ENCODE peak calls at places on chromosomes 1 and 21, in eight cellular contexts. P is fibroblast of lung; Y is aorta; U is uterus; L is CD8-positive, alpha-beta T cell; J is small intestine; A is left ventricle myocardium inferior; I is OCI-LY7. Z is an unnamed sample. For H3K4me1 and H3K9me3, the result is how much of the 10 kb centered on the place peaks cover.

GRCh38 chr1:167071286-167071685 is 18.9 kb downstream of the GPA33 start:
- DNase-seq in P (no peak), Y (no peak), U (no peak), L (no peak), J (no peak), A (no peak), I (no peak), Z (no peak)

GRCh38 chr1:233242827-233243483 is 52.6 kb downstream of the PCNX2 start:
- DNase-seq in P (no peak), Y (no peak), U (no peak), L (no peak), J (peak), A (no peak), I (no peak), Z (no peak)

GRCh38 chr1:106876384-106876783 is 180.1 kb upstream of the PRMT6 start:
- DNase-seq in P (peak), Y (no peak), U (no peak), L (no peak), J (no peak), A (no peak), I (peak), Z (no peak)

GRCh38 chr1:235892734-235893413 is 26.2 kb upstream of the LYST start:
- DNase-seq in P (no peak), Y (no peak), U (no peak), L (no peak), J (peak), A (no peak), I (no peak), Z (no peak)

GRCh38 chr1:39524171-39524570 is 32.7 kb downstream of the BMP8A start:
- DNase-seq in P (no peak), Y (peak), U (no peak), L (no peak), J (no peak), A (no peak), I (peak), Z (no peak)

GRCh38 chr1:97999320-97999719 is 78.5 kb upstream of the DPYD start:
- DNase-seq in P (peak), Y (no peak), U (no peak), L (no peak), J (no peak), A (no peak), I (no peak), Z (no peak)

GRCh38 chr21:38343691-38344090 is 86.9 kb downstream of the KCNJ15 start:
- DNase-seq in P (peak), Y (peak), U (no peak), L (no peak), J (no peak), A (no peak), I (no peak), Z (no peak)

GRCh38 chr1:56967900-56968832 is 2.4 kb upstream of the C8B start:
- DNase-seq in P (no peak), Y (no peak), U (no peak), L (no peak), J (peak), A (no peak), I (no peak), Z (no peak)

GRCh38 chr1:210516675-210517459 is 188.2 kb downstream of the HHAT start:
- DNase-seq in P (no peak), Y (no peak), U (no peak), L (no peak), J (no peak), A (no peak), I (no peak), Z (no peak)

GRCh38 chr1:233183226-233184020 is 112.1 kb downstream of the PCNX2 start:
- DNase-seq in P (peak), Y (no peak), U (no peak), L (no peak), J (no peak), A (no peak), I (no peak), Z (no peak)

GRCh38 chr1:244751271-244751895 is 84.1 kb upstream of the COX20 start:
- DNase-seq in P (no peak), Y (peak), U (no peak), L (no peak), J (no peak), A (no peak), I (no peak), Z (no peak)

GRCh38 chr1:201466492-201466891 is 2.5 kb downstream of the PHLDA3 start:
- DNase-seq in P (peak), Y (no peak), U (no peak), L (no peak), J (no peak), A (no peak), I (no peak), Z (no peak)
- H3K4me1 ChIP-seq in P (under half), Y (under half), U (under half), L (under half), J (under half), A (half or more), I (under half), Z (under half)

GRCh38 chr1:228022571-228023293 is 15.9 kb downstream of the WNT3A start:
- DNase-seq in P (no peak), Y (peak), U (no peak), L (no peak), J (no peak), A (no peak), I (no peak), Z (no peak)
- H3K9me3 ChIP-seq in P (under half), Y (under half), U (under half), L (under half), J (under half), A (under half), I (under half), Z (under half)

GRCh38 chr1:3195480-3195815 is 126.4 kb downstream of the PRDM16 start:
- DNase-seq in P (no peak), Y (peak), U (no peak), L (no peak), J (no peak), A (no peak), I (no peak), Z (no peak)
- H3K4me1 ChIP-seq in P (under half), Y (under half), U (under half), L (under half), J (under half), A (under half), I (under half), Z (under half)

GRCh38 chr1:86924324-86924960 is 10.0 kb downstream of the HS2ST1 start:
- DNase-seq in P (no peak), Y (no peak), U (no peak), L (no peak), J (no peak), A (no peak), I (no peak), Z (no peak)

GRCh38 chr1:86925742-86926141 is 11.3 kb downstream of the HS2ST1 start:
- DNase-seq in P (no peak), Y (no peak), U (no peak), L (no peak), J (no peak), A (no peak), I (no peak), Z (no peak)

GRCh38 chr1:86922445-86922844 is 8.0 kb downstream of the HS2ST1 start:
- DNase-seq in P (no peak), Y (no peak), U (no peak), L (no peak), J (no peak), A (no peak), I (no peak), Z (no peak)

GRCh38 chr1:86928819-86929218 is 14.4 kb downstream of the HS2ST1 start:
- DNase-seq in P (no peak), Y (no peak), U (no peak), L (no peak), J (peak), A (no peak), I (no peak), Z (no peak)

GRCh38 chr1:86926886-86927285 is 12.5 kb downstream of the HS2ST1 start:
- DNase-seq in P (no peak), Y (no peak), U (no peak), L (no peak), J (peak), A (no peak), I (no peak), Z (no peak)
- H3K9me3 ChIP-seq in P (under half), Y (under half), U (under half), L (under half), J (under half), A (under half), I (half or more), Z (under half)

DNA sequence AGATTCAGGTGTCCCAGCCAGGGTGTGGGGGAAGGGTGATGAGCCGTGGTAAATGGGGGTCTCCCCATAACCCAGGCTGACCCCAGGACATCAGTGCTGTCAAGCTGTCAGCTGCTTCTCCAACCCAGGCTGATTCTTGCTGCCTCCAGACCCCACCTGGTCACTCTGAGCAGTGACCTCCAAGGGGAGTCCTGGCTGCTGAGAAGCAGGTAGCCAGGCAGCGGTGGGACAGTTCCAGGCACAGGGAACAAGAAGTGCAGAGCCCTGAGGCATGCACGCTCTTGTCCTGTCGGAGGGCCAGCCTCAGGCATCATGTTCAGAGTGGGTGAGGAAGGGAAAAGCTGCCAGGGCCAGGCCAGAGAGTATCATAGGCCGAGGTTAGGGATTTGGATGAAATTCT is 1.1 kb downstream of the ESPN start:
- DNase-seq in P (no peak), Y (no peak), U (no peak), L (no peak), J (no peak), A (no peak), I (no peak), Z (no peak)
- H3K4me1 ChIP-seq in P (under half), Y (under half), U (under half), L (under half), J (under half), A (under half), I (under half), Z (under half)

DNA sequence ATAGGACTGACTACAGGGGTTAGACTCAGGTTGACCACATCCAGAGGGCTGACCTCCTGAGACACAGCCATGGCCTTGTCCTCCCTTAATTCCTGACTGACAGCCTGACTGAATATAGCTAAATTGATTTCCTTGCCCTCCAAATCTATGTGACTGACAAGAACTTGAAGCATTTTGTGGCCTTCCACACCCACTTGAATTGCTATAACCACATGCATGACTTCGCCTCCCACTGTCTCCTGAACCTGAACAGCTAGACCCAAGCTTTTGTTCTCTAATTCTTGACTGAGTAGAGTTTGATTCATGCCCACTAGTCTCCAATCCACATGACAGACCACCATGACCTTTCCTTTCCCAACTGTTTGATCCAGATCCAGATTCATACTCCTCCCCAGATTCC is 3.1 kb downstream of the FLG2 start:
- DNase-seq in P (no peak), Y (no peak), U (no peak), L (no peak), J (no peak), A (no peak), I (no peak), Z (no peak)
- H3K9me3 ChIP-seq in P (under half), Y (under half), U (under half), L (under half), J (under half), A (under half), I (under half), Z (under half)

GRCh38 chr1:41495171-41495948 is 10.9 kb upstream of the EDN2 start:
- DNase-seq in P (peak), Y (no peak), U (no peak), L (no peak), J (no peak), A (peak), I (no peak), Z (no peak)
- H3K4me1 ChIP-seq in P (under half), Y (under half), U (under half), L (under half), J (under half), A (half or more), I (under half), Z (under half)

GRCh38 chr1:49544615-49545014 is 479.1 kb downstream of the AGBL4 start:
- DNase-seq in P (no peak), Y (no peak), U (no peak), L (no peak), J (no peak), A (no peak), I (no peak), Z (no peak)

DNA sequence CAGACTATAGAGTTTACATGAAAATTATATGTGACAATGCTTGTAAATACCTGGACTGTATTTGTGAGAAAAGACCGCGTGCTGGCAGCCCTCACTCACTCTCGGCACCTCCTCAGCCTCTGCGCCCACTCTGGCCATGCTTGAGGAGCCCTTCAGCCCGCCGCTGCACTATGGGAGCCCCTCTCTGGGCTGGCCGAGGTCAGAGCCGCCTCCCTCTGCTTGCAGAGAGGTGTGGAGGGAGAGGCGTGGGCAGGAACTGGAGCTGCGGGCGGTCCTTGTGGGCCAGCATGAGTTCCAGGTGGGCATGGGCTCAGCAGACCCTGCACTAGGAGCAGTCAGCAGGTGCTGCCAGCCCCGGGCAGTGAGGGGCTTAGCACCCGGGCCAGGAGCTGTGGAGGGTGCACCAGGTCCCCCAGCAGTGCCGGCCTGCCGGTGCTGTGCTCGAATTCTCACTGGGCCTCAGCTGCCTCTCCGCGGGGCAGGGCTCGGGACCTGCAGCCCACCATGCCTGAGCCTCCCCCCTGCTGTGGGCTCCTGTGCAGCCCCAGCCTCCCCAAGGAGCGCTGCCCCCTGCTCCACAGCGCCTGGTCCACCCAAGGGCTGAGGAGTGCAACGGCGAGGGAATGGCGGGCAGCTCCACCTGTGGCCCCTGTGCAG is 482.5 kb downstream of the AGBL4 start:
- DNase-seq in P (no peak), Y (no peak), U (no peak), L (no peak), J (no peak), A (no peak), I (no peak), Z (no peak)
- H3K9me3 ChIP-seq in P (under half), Y (under half), U (under half), L (under half), J (under half), A (under half), I (under half), Z (under half)

DNA sequence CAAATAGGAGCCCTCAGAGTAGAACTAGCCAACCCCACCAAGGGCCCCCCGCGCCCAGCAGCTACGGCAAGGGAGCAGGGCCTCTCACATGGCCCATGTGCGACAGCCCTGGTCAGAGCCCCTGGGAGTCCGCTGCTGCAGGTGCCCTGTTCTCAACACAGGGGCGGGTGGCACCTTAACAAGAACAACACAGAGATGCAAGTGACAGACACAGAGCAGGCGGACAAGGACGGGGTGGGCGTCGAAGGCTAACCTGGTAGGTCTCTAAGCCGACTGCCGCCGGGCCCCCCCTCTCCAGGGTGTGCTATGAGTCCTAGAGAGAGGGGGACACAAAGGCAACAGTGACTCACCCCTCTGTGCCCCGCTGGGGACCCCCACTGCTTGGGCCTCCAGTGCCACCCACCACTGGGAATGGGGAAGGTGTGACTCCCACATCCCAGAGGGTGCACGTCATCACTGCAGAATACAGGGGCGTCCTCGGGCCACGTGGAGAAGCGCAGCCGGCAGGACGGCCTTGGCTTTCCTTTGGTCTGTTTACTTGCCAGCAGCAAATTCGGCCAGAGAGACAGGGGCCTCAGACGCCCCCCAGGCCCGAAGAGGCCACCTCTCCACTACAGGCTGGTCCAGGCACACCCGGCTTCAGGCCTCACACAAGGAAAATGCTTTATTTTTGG is 44.8 kb downstream of the PRDM15 start:
- DNase-seq in P (no peak), Y (peak), U (no peak), L (no peak), J (no peak), A (no peak), I (peak), Z (no peak)
- H3K4me1 ChIP-seq in P (under half), Y (under half), U (under half), L (under half), J (under half), A (under half), I (half or more), Z (under half)

DNA sequence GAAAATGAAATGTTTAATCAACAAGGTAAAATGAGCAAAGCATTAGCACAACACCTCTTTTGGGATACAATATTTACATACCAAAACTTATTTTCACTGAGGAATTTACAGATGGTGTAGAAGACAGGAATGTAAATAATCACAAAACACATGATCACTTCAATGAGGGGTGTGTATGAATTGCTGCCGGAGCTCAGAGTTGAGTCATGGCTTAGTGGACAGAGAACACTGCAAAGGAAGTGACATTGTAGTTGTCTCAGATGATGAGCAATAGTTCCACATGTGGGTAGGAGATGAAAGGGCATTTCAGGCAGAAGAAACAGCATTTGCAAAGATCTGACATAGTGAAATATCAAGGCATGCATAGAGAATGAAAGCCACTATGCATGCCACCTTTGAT is 5.6 kb upstream of the KPRP start:
- DNase-seq in P (peak), Y (no peak), U (no peak), L (no peak), J (no peak), A (no peak), I (no peak), Z (no peak)
- H3K9me3 ChIP-seq in P (under half), Y (under half), U (under half), L (under half), J (under half), A (under half), I (under half), Z (under half)